ENCODE peak calls at places on chromosomes 6 and 20, in ten cellular contexts. D is heart left ventricle, V is NB4, P is suprapubic skin, E is A549, A is IMR-90, M is gastrocnemius medialis, J is upper lobe of left lung, T is ovary, X is esophagus muscularis mucosa. O is an unnamed sample.

GRCh38 chr6:161319231-161319630 is 45.4 kb upstream of the AGPAT4 start:
- DNase-seq in J (no peak), X (no peak), T (no peak), D (no peak), A (no peak), E (no peak), P (no peak), V (no peak), M (no peak), O (no peak)

GRCh38 chr6:138339024-138339423 is 38.7 kb upstream of the SMIM28 start:
- DNase-seq in A (no peak), T (no peak), P (no peak), V (no peak), J (no peak), X (no peak), D (no peak), E (no peak), M (no peak), O (no peak)

GRCh38 chr6:37691904-37692806 is 5.5 kb downstream of the MDGA1 start:
- DNase-seq in X (peak), V (peak), M (peak), A (peak), E (peak), D (peak), J (peak), T (peak), P (peak), O (peak)

GRCh38 chr6:133644548-133644947 is 244.4 kb upstream of the TCF21 start:
- DNase-seq in D (no peak), E (no peak), T (no peak), J (no peak), M (no peak), X (no peak), P (no peak), A (no peak), V (no peak), O (no peak)

GRCh38 chr20:25058051-25058796 is at the start of gene ACSS1:
- DNase-seq in M (no peak), V (peak), T (peak), P (peak), X (no peak), D (peak), J (peak), E (peak), A (peak), O (peak)

GRCh38 chr20:58576590-58576944 is 61.4 kb upstream of the APCDD1L start:
- DNase-seq in T (no peak), P (peak), D (no peak), M (no peak), A (no peak), V (no peak), E (no peak), X (no peak), J (no peak), O (no peak)

GRCh38 chr6:2524090-2524489 is 226.6 kb downstream of the MYLK4 start:
- DNase-seq in X (no peak), M (no peak), A (no peak), T (no peak), E (peak), D (no peak), V (peak), P (no peak), J (no peak), O (no peak)

GRCh38 chr20:4167261-4168004 is 152.1 kb upstream of the RNF24 start:
- DNase-seq in V (no peak), X (no peak), T (no peak), M (no peak), A (no peak), D (no peak), P (no peak), E (no peak), J (no peak), O (no peak)

GRCh38 chr6:31055401-31055800 is 45.1 kb downstream of the MUC22 start:
- DNase-seq in X (no peak), E (no peak), D (no peak), V (no peak), A (no peak), T (no peak), P (no peak), J (no peak), M (no peak), O (no peak)

GRCh38 chr6:111427341-111428116 is 55.5 kb downstream of the REV3L start:
- DNase-seq in P (no peak), X (no peak), T (no peak), J (no peak), M (no peak), E (peak), V (peak), D (no peak), A (peak), O (no peak)

GRCh38 chr6:72286911-72287311 is 335.0 kb upstream of the KCNQ5 start:
- DNase-seq in D (no peak), E (no peak), A (peak), T (no peak), J (no peak), V (no peak), M (no peak), P (no peak), X (no peak), O (no peak)

GRCh38 chr6:37024665-37025337 is 19.3 kb downstream of the FGD2 start:
- DNase-seq in D (no peak), X (no peak), J (peak), A (peak), P (peak), E (peak), V (peak), M (no peak), T (no peak), O (no peak)

GRCh38 chr20:32968833-32969241 is 35.4 kb downstream of the SUN5 start:
- DNase-seq in J (no peak), A (no peak), P (peak), M (no peak), V (no peak), D (peak), X (peak), E (no peak), T (no peak), O (no peak)

GRCh38 chr6:169363590-169363989 is 109.9 kb upstream of the THBS2 start:
- DNase-seq in J (no peak), V (no peak), D (no peak), M (no peak), T (no peak), E (no peak), A (peak), P (peak), X (no peak), O (no peak)

DNA sequence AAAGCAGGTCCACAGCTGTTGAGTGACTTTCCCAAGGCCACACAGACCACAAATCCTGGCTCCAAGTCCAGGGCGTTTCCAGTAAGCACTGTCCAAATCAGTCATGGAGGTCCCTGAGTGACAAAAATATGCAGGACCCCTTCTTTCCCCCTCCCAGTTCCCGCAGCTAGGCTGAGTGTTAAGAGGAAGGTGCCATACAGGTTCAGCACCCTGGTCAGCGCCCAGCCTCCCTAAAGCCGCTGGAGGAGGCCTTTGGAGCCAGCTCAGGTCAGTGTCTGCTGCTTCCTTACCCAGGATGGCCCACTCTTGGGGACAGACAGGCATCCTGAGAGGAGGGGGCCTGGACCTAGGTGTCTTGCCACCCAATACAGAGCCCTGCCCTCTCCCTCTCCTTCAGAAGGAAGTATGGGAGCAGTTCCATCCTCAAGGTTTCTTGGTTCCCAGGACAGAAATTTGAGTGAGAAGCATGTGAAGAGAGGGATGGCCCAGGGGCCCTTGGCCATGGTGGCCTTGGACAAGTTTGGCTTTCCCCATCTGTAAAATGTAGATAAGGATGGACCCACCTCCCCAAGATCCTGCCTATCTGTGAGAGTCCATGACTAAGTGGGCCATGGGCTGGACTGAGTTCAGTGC is 13.2 kb downstream of the TMEM74B start:
- DNase-seq in X (no peak), E (peak), M (no peak), P (no peak), A (peak), J (no peak), T (no peak), V (peak), D (no peak), O (no peak)
- TF ChIP-seq POLR2A in X (no peak), E (no peak), M (no peak), P (no peak), A (no peak), J (no peak), T (no peak), V (no peak), D (no peak), O (no peak)

DNA sequence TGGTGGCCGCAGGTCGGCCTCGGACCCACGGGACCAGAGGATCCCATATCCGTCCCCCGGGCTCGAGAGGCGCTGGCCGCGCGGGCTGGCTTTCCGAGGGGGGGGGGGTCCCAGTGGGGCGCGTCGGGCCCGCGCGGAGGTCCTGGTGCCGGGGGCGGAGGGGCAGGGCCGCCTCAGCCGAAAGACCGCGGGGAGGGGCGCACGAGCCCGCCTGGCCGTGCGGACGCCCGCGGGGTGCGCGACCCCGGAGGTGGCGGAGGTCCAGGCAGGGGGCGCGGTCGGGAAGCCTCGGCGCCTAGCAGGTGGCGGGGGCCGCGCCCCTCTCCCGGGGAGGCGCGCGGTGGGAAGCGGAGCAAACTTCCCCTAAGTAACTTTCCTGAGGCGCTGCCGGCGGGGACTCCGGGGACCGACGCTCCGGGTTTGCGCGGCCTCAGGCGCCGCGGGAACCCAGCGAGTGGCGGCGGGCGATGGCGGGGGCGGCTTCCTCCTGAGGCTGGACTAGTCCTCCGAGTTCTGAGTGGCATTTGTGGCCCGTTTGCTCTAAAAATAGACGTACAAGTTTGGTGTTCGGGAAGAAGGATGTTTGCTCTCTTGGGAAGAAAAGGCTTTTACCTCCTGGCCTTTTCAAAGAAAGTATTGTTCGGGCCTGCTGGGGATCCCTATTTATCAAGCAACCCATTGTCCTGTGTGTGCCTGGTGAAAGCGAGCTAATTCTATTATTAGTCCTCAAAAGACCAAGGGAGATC is 26.4 kb upstream of the BTBD3 start:
- DNase-seq in D (peak), P (peak), T (peak), X (no peak), E (peak), A (peak), J (peak), M (peak), V (peak), O (peak)
- TF ChIP-seq POLR2A in D (no peak), P (no peak), T (no peak), X (no peak), E (no peak), A (no peak), J (no peak), M (peak), V (no peak), O (no peak)

GRCh38 chr20:62926229-62927127 is at the start of gene DIDO1:
- DNase-seq in D (peak), M (peak), E (peak), X (peak), J (peak), P (peak), A (peak), T (peak), V (peak), O (peak)

GRCh38 chr20:62927128-62927705 is 912 bp upstream of the DIDO1 start:
- DNase-seq in X (no peak), D (no peak), P (no peak), E (no peak), T (no peak), M (no peak), A (no peak), V (no peak), J (peak), O (no peak)

GRCh38 chr20:62931464-62931863 is 5.2 kb upstream of the DIDO1 start:
- DNase-seq in E (no peak), D (no peak), P (no peak), X (no peak), A (no peak), V (no peak), T (no peak), J (no peak), M (no peak), O (no peak)

GRCh38 chr20:62928246-62928939 is 2.1 kb upstream of the DIDO1 start:
- DNase-seq in D (no peak), M (no peak), E (no peak), J (peak), X (no peak), V (no peak), A (no peak), T (no peak), P (no peak), O (no peak)

GRCh38 chr20:62929051-62929538 is 2.8 kb upstream of the DIDO1 start:
- DNase-seq in E (no peak), X (no peak), D (peak), M (no peak), V (no peak), J (peak), A (peak), P (peak), T (peak), O (peak)
- TF ChIP-seq POLR2A in E (no peak), X (no peak), D (peak), M (peak), V (no peak), J (peak), A (no peak), P (no peak), T (no peak), O (peak)

DNA sequence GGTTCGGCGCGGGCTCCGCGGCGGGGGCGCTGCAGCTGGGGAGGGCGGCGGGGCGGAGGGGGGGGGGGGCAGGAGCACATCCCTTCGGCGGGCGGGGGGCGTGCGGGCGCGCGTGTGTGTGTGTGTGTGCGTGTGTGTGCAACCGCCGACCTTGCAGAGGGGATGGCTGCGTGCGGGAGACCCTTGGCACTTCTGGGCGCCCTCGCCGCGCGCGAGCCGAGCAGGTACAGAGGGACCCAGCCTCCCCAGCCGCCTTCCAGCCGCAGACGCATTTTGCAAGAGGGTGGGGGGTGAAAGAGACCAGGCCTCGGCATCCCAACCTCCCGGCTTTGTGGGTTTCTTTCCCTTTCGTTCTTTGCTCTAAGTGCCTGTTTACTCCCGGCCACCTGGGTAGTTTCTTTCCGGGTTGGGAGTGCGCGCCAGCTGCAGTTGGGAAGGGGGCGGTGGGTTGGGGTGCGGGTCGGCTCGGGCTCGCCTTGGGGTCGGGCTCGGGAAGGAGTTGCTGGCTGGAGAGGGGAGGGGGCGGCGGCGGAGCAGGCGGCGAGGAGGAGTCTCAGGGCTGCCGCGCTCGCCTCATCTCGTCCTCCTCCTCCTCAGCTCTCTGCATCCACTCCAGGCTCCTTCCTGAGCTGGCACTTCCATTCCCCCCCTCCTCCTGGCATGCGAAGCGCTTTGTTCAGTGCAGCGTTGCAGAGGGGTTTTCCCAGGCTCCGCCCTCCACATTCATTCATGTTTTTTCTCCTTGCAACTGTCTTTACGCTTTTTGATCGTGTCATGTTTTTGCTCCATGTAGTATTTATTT is 655 bp downstream of the HIVEP1 start:
- DNase-seq in M (peak), V (peak), P (peak), A (peak), J (peak), E (peak), T (peak), X (peak), D (peak), O (peak)
- TF ChIP-seq POLR2A in M (peak), V (no peak), P (peak), A (peak), J (no peak), E (no peak), T (no peak), X (no peak), D (peak), O (peak)

GRCh38 chr6:43972179-43972914 is 154.9 kb downstream of the MRPL14 start:
- DNase-seq in J (peak), A (no peak), P (peak), V (no peak), D (no peak), X (no peak), T (no peak), E (no peak), M (no peak), O (no peak)
- TF ChIP-seq POLR2A in J (no peak), A (no peak), P (no peak), V (no peak), D (no peak), X (no peak), T (no peak), E (no peak), M (no peak), O (no peak)

GRCh38 chr6:148747493-148748160 is 797 bp downstream of the UST start:
- DNase-seq in T (peak), X (no peak), M (no peak), V (no peak), J (peak), E (peak), P (peak), A (peak), D (peak), O (no peak)

GRCh38 chr6:148743476-148743875 is 3.4 kb upstream of the UST start:
- DNase-seq in D (no peak), M (no peak), V (no peak), T (no peak), J (no peak), X (no peak), A (no peak), P (no peak), E (no peak), O (no peak)

GRCh38 chr6:148747145-148747492 is 289 bp downstream of the UST start:
- DNase-seq in M (no peak), E (no peak), J (peak), T (peak), X (no peak), A (peak), P (peak), V (peak), D (peak), O (no peak)

GRCh38 chr6:148745926-148746325 is 904 bp upstream of the UST start:
- DNase-seq in T (no peak), P (no peak), A (no peak), V (no peak), X (no peak), M (no peak), D (no peak), E (no peak), J (no peak), O (no peak)

GRCh38 chr6:148746363-148747144 is at the start of gene UST:
- DNase-seq in T (peak), D (peak), X (peak), E (peak), A (peak), P (peak), V (peak), M (peak), J (peak), O (no peak)
- TF ChIP-seq POLR2A in T (peak), D (peak), X (no peak), E (no peak), A (peak), P (peak), V (no peak), M (peak), J (no peak), O (no peak)

GRCh38 chr6:99563056-99563723 is 5.3 kb downstream of the CCNC start:
- DNase-seq in V (no peak), X (no peak), D (no peak), M (no peak), J (no peak), P (no peak), E (no peak), A (no peak), T (no peak), O (no peak)

GRCh38 chr6:99573980-99574617 is 5.6 kb upstream of the CCNC start:
- DNase-seq in J (no peak), V (no peak), E (no peak), A (no peak), X (no peak), M (no peak), P (no peak), T (no peak), D (no peak), O (no peak)

GRCh38 chr6:99568103-99568933 is at the start of gene CCNC:
- DNase-seq in T (peak), J (peak), V (peak), X (peak), A (peak), D (peak), P (peak), M (peak), E (peak), O (peak)
- TF ChIP-seq POLR2A in T (peak), J (peak), V (peak), X (no peak), A (peak), D (peak), P (peak), M (peak), E (peak), O (peak)

GRCh38 chr6:27127874-27128795 is 119.4 kb upstream of the PRSS16 start:
- DNase-seq in J (no peak), A (no peak), D (no peak), X (no peak), M (no peak), V (no peak), P (no peak), T (no peak), E (no peak), O (no peak)

GRCh38 chr6:27129095-27129815 is 118.2 kb upstream of the PRSS16 start:
- DNase-seq in E (no peak), M (no peak), X (no peak), D (no peak), P (no peak), T (no peak), A (peak), V (no peak), J (no peak), O (no peak)

GRCh38 chr6:27126046-27126814 is 121.3 kb upstream of the PRSS16 start:
- DNase-seq in V (no peak), M (no peak), J (no peak), P (no peak), E (no peak), T (no peak), D (no peak), X (no peak), A (no peak), O (no peak)

GRCh38 chr6:27128796-27129094 is 118.8 kb upstream of the PRSS16 start:
- DNase-seq in T (no peak), E (no peak), D (no peak), M (no peak), V (no peak), X (no peak), P (no peak), J (no peak), A (no peak), O (no peak)

GRCh38 chr6:27126815-27127537 is 120.5 kb upstream of the PRSS16 start:
- DNase-seq in E (peak), D (peak), T (peak), V (peak), J (peak), P (peak), A (peak), X (peak), M (peak), O (no peak)
- TF ChIP-seq POLR2A in E (peak), D (peak), T (no peak), V (no peak), J (no peak), P (no peak), A (peak), X (no peak), M (no peak), O (no peak)

DNA sequence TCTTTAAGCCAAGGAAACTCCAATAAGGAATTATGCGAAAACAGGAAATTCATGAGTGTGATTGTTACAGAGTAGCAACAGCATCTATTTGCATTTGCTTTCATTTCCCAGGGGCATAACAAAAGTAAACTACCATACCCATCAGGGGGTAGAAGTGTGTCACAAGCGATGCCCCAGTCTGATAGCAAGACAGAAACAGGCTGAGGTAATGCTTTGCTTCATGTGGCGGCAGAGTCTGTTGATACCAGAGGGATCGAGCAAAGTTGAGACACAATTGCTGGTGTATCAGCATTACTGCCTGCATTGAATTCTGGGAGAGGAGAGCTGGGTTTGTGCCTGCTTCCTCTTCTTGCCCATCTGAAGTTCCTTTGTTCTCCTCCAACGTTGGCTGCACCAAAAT is 51.2 kb upstream of the LYRM2 start:
- DNase-seq in J (no peak), P (no peak), V (peak), E (no peak), M (no peak), X (no peak), D (no peak), T (no peak), A (no peak), O (no peak)
- TF ChIP-seq POLR2A in J (no peak), P (no peak), V (no peak), E (no peak), M (no peak), X (no peak), D (no peak), T (no peak), A (no peak), O (no peak)

O was measured in GM12891.